ENCODE peak calls at places on chromosomes 16 and 17, in six cellular contexts. B, H, L, O, T and Y are unnamed samples.

GRCh38 chr17:81570896-81571453 is 18.8 kb upstream of the FAAP100 start:
- DNase-seq in B (no peak), H (no peak), L (no peak), O (no peak), T (no peak), Y (no peak)

GRCh38 chr16:87276091-87276561 is 41.1 kb downstream of the C16orf95 start:
- DNase-seq in B (no peak), H (no peak), L (no peak), O (no peak), T (no peak), Y (no peak)

GRCh38 chr17:18314059-18314730 is 599 bp downstream of the TOP3A start:
- DNase-seq in B (no peak), H (peak; percentile 49), L (no peak), O (peak; percentile 21), T (peak; percentile 30), Y (no peak)

GRCh38 chr17:9072626-9073339 is 51.5 kb downstream of the NTN1 start:
- DNase-seq in B (no peak), H (peak; percentile 41), L (no peak), O (no peak), T (no peak), Y (no peak)

GRCh38 chr17:73088561-73088960 is 3.9 kb downstream of the SLC39A11 start:
- DNase-seq in B (no peak), H (no peak), L (no peak), O (no peak), T (no peak), Y (no peak)

GRCh38 chr17:75776399-75777242 is 8.0 kb upstream of the UNK start:
- DNase-seq in B (no peak), H (peak; percentile 41), L (no peak), O (no peak), T (no peak), Y (no peak)

GRCh38 chr16:31451681-31452351 is 7.5 kb upstream of the ARMC5 start:
- DNase-seq in B (peak; percentile 21), H (peak; percentile 89), L (peak; percentile 77), O (peak; percentile 79), T (peak; percentile 60), Y (peak; percentile 85)

GRCh38 chr17:2083613-2084128 is 28.8 kb downstream of the HIC1 start:
- DNase-seq in B (no peak), H (no peak), L (no peak), O (no peak), T (no peak), Y (no peak)

GRCh38 chr16:28910046-28911031 is 14.7 kb downstream of the RABEP2 start:
- DNase-seq in B (no peak), H (no peak), L (no peak), O (no peak), T (peak; percentile 78), Y (no peak)

GRCh38 chr16:82432261-82432660 is 194.5 kb upstream of the CDH13 start:
- DNase-seq in B (no peak), H (peak; percentile 26), L (no peak), O (no peak), T (no peak), Y (no peak)

GRCh38 chr17:80782536-80783427 is 208.9 kb upstream of the CHMP6 start:
- DNase-seq in B (no peak), H (peak; percentile 62), L (no peak), O (no peak), T (no peak), Y (no peak)

GRCh38 chr17:62705781-62706597 is 78.5 kb downstream of the MRC2 start:
- DNase-seq in B (no peak), H (no peak), L (no peak), O (peak; percentile 74), T (no peak), Y (peak; percentile 64)

GRCh38 chr17:72774251-72774650 is 318.2 kb downstream of the SLC39A11 start:
- DNase-seq in B (no peak), H (no peak), L (no peak), O (no peak), T (no peak), Y (no peak)

GRCh38 chr17:32266389-32267269 is 997 bp downstream of the RHBDL3 start:
- DNase-seq in B (peak; percentile 12), H (peak; percentile 30), L (peak; percentile 79), O (peak; percentile 87), T (no peak), Y (peak; percentile 81)

GRCh38 chr16:2422123-2422867 is 7.0 kb upstream of the CCNF start:
- DNase-seq in B (no peak), H (no peak), L (no peak), O (no peak), T (no peak), Y (no peak)

GRCh38 chr17:2707721-2708584 is 3.6 kb downstream of the CLUH start:
- DNase-seq in B (no peak), H (peak; percentile 40), L (peak; percentile 83), O (peak; percentile 72), T (no peak), Y (peak; percentile 79)

GRCh38 chr17:40901981-40902862 is 17.2 kb upstream of the KRT20 start:
- DNase-seq in B (no peak), H (peak; percentile 61), L (no peak), O (no peak), T (peak; percentile 95), Y (no peak)

GRCh38 chr17:80067393-80067986 is 31.0 kb downstream of the CCDC40 start:
- DNase-seq in B (no peak), H (no peak), L (no peak), O (no peak), T (peak; percentile 61), Y (no peak)

GRCh38 chr17:49952209-49952911 is 16.6 kb upstream of the DLX4 start:
- DNase-seq in B (peak; percentile 71), H (peak; percentile 79), L (peak; percentile 87), O (peak; percentile 91), T (peak; percentile 90), Y (peak; percentile 94)

GRCh38 chr17:47324224-47325020 is 667 bp downstream of the EFCAB13 start:
- DNase-seq in B (no peak), H (peak; percentile 72), L (no peak), O (peak; percentile 48), T (peak; percentile 49), Y (peak; percentile 79)

GRCh38 chr17:76844846-76845245 is 23.4 kb upstream of the MGAT5B start:
- DNase-seq in B (no peak), H (no peak), L (no peak), O (no peak), T (no peak), Y (no peak)

GRCh38 chr17:76841776-76842405 is 26.3 kb upstream of the MGAT5B start:
- DNase-seq in B (no peak), H (no peak), L (peak; percentile 93), O (peak; percentile 57), T (peak; percentile 17), Y (peak; percentile 55)

GRCh38 chr17:76845524-76845923 is 22.7 kb upstream of the MGAT5B start:
- DNase-seq in B (no peak), H (peak; percentile 28), L (no peak), O (no peak), T (no peak), Y (no peak)

GRCh38 chr17:76844485-76844829 is 23.7 kb upstream of the MGAT5B start:
- DNase-seq in B (no peak), H (no peak), L (peak; percentile 41), O (no peak), T (no peak), Y (no peak)

DNA sequence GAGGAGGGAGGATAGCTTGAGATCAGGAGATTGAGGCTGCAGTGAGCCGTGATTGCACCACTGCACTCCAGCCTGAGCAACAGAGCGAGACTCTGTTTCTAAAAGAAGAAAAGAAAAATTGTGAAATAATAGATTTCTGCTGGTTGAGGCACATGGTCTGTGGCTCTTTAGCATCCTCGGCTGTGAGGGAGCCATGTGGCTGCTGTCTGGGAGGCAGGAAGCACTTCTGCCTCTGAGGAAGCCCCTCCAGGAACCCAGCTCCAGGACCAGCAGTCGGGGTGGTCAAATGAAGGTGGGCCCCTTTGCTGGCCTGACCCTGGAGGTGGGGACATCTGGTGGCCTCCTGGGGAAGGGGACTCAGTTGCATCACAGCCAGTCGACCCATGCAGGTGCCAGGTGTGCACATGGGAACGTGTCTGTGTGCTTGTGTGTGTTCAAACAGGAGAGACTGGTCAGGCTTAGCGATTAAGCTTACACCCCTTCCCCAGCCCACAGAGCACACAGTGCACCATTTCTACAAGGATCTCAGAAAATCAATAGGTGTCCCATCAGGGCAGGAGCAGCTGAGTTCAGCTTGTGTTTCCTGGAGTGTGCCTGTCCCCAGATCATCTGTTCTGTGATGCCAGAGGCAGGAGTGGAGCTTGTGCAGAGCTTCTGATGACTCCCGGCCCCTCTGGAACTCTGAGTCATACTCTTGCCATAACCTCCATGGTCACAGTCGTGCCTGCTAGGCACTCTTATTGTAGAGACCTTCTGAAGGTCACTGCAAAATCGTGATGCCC is 24.3 kb upstream of the MGAT5B start:
- DNase-seq in B (no peak), H (peak; percentile 26), L (peak; percentile 59), O (no peak), T (peak; percentile 31), Y (no peak)
- TF ChIP-seq EZH2phosphoT487 in B (no peak), H (no peak), L (no peak), O (no peak), T (no peak), Y (no peak)

DNA sequence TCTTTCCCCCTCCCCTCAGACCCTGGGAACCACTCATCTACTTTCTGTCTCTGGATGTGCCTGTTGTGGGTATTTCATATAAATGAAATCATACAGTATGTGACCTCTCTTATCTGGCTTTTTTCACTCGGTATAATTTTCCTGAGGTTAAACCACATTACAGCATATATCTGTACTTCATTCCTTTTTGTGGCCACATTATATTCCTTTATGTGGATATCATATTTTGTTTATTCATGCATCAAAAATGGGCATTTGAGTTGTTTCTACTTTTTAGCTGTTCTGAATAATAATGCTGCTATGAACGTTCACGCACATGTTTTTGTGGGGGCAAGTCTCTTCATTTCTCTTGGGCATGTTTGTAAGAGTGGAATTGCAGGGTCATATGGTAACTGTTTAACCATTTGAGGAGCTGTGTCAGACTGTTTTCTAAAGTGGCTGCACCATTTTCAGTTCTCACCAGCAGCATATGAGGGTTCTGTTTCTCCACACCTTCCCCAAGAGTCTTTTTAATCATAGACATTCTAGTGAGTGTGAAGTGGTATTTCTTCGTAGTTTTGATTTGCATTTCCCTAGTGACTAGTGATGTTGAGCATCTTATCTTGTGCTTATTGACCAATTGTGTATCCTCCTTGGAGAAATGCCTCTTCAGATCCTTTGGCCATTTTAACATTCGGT is 3.8 kb downstream of the SNX29 start:
- DNase-seq in B (no peak), H (no peak), L (no peak), O (no peak), T (no peak), Y (no peak)
- H3K4me2 ChIP-seq in B (no peak overlapping the region), H (no peak overlapping the region), L (no peak overlapping the region), O (no peak overlapping the region), T (no peak overlapping the region), Y (no peak overlapping the region)

DNA sequence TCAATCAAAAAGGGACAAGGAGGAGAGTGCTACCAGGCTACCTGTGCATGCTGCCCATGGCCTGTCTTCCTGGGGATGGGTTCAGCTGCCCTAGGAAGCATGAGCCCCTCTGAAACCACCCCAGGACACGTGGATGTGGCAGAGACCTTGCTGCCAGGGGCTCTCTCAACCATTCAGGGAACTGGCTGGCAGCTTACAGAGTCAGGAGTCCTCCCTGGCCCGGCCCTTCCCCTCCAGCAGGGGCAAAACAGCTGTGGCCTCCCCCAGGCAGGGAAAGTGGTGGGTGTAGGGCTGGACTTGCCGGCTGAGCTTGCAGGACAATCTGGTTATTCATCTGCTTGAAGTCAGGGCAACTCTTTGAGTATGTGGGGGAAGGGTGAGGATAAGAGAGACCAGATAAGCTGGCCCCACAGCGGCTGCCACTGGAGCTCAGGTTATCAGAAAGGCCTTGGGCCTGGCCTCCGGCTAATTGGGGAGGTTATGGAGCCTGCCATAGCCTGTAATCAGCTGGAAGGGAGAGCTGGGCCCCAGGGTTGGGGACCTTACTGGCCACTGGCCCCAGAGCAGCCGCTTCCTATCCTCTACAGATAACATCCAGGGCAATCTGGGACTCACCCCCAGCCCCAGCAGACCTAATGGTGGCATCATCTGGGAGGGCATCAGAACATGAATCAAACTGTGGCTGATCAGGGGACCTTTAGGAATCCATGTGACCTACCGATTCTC is 5.6 kb upstream of the TBX2 start:
- DNase-seq in B (no peak), H (peak; percentile 50), L (peak; percentile 81), O (peak; percentile 28), T (no peak), Y (no peak)
- TF ChIP-seq EZH2phosphoT487 in B (no peak), H (no peak), L (no peak), O (no peak), T (no peak), Y (no peak)

GRCh38 chr16:60367739-60368138 is 1633.6 kb upstream of the GOT2 start:
- DNase-seq in B (no peak), H (no peak), L (no peak), O (no peak), T (no peak), Y (no peak)
- H3K4me2 ChIP-seq in B (no peak overlapping the region), H (no peak overlapping the region), L (no peak overlapping the region), O (no peak overlapping the region), T (no peak overlapping the region), Y (no peak overlapping the region)